ENCODE peak calls at places on chromosomes 1 and 21, in five cellular contexts. One of them, this sample, is unnamed.

GRCh38 chr1:55337801-55338447 is 122.8 kb upstream of the USP24 start:
- ATAC-seq in effector memory CD8-positive, alpha-beta T cell: peak
- ATAC-seq in activated T-cell treated with anti-CD3 and anti-CD28 coated beads, Interleukin-2, amount 50 U/mL, for 4 hours: no peak
- ATAC-seq in right cardiac atrium: peak
- ATAC-seq in CD8-positive, alpha-beta T cell: no peak
- ATAC-seq in this sample: peak

GRCh38 chr1:110134050-110134595 is 16.2 kb upstream of the SLC6A17 start:
- ATAC-seq in effector memory CD8-positive, alpha-beta T cell: no peak
- ATAC-seq in activated T-cell treated with anti-CD3 and anti-CD28 coated beads, Interleukin-2, amount 50 U/mL, for 4 hours: no peak
- ATAC-seq in right cardiac atrium: no peak
- ATAC-seq in CD8-positive, alpha-beta T cell: no peak
- ATAC-seq in this sample: no peak

GRCh38 chr1:56645663-56646330 is 683 bp downstream of the PRKAA2 start:
- ATAC-seq in effector memory CD8-positive, alpha-beta T cell: no peak
- ATAC-seq in activated T-cell treated with anti-CD3 and anti-CD28 coated beads, Interleukin-2, amount 50 U/mL, for 4 hours: peak
- ATAC-seq in right cardiac atrium: peak
- ATAC-seq in CD8-positive, alpha-beta T cell: no peak
- ATAC-seq in this sample: peak

GRCh38 chr21:37842163-37842919 is 73.9 kb downstream of the KCNJ6 start:
- ATAC-seq in effector memory CD8-positive, alpha-beta T cell: no peak
- ATAC-seq in activated T-cell treated with anti-CD3 and anti-CD28 coated beads, Interleukin-2, amount 50 U/mL, for 4 hours: no peak
- ATAC-seq in right cardiac atrium: no peak
- ATAC-seq in CD8-positive, alpha-beta T cell: no peak
- ATAC-seq in this sample: no peak

GRCh38 chr1:168599636-168600035 is 23.2 kb downstream of the XCL1 start:
- ATAC-seq in effector memory CD8-positive, alpha-beta T cell: no peak
- ATAC-seq in activated T-cell treated with anti-CD3 and anti-CD28 coated beads, Interleukin-2, amount 50 U/mL, for 4 hours: no peak
- ATAC-seq in right cardiac atrium: no peak
- ATAC-seq in CD8-positive, alpha-beta T cell: no peak
- ATAC-seq in this sample: no peak

GRCh38 chr1:28971980-28972771 is 57.8 kb downstream of the EPB41 start:
- ATAC-seq in effector memory CD8-positive, alpha-beta T cell: no peak
- ATAC-seq in activated T-cell treated with anti-CD3 and anti-CD28 coated beads, Interleukin-2, amount 50 U/mL, for 4 hours: peak
- ATAC-seq in right cardiac atrium: no peak
- ATAC-seq in CD8-positive, alpha-beta T cell: no peak
- ATAC-seq in this sample: no peak

GRCh38 chr1:1050577-1051052 is 23.5 kb downstream of the RNF223 start:
- ATAC-seq in effector memory CD8-positive, alpha-beta T cell: no peak
- ATAC-seq in activated T-cell treated with anti-CD3 and anti-CD28 coated beads, Interleukin-2, amount 50 U/mL, for 4 hours: no peak
- ATAC-seq in right cardiac atrium: peak
- ATAC-seq in CD8-positive, alpha-beta T cell: no peak
- ATAC-seq in this sample: peak

GRCh38 chr1:40413527-40414252 is 36.6 kb upstream of the ZFP69B start:
- ATAC-seq in effector memory CD8-positive, alpha-beta T cell: peak
- ATAC-seq in activated T-cell treated with anti-CD3 and anti-CD28 coated beads, Interleukin-2, amount 50 U/mL, for 4 hours: no peak
- ATAC-seq in right cardiac atrium: no peak
- ATAC-seq in CD8-positive, alpha-beta T cell: peak
- ATAC-seq in this sample: no peak

This sample was measured in stimulated activated memory B cell treated with anti-CD40 and anti-IgM and Interleukin-4, amounts not matched to agents 10 μg/mL and 1 μg/mL and 100 μg/mL, for 72 hours.